ENCODE peak calls at places on chromosomes 3 and 15, in eight cellular contexts. D is activated CD4-positive, CD25-positive, alpha-beta regulatory T cell treated with anti-CD3 and anti-CD28 coated beads, Interleukin-2, amount 50 U/mL, for 16 hours; I is CD8-positive, alpha-beta T cell; B is renal cortical epithelial cell; S is NCI-H2081; W is anterior cingulate cortex; M is WERI-Rb-1; E is trophoblast cell. F is an unnamed sample.

GRCh38 chr3:144244662-144245061 is 273.0 kb downstream of the DIPK2A start:
- DNase-seq in E (no peak), M (no peak), B (no peak), D (no peak), S (no peak), W (no peak), I (no peak), F (no peak)

GRCh38 chr3:197353867-197354180 is 55.4 kb upstream of the DLG1 start:
- DNase-seq in I (no peak), S (no peak), E (no peak), B (no peak), M (peak), D (no peak), W (no peak), F (peak)

GRCh38 chr15:79431636-79432344 is at the start of gene MINAR1:
- DNase-seq in S (peak), E (peak), M (peak), D (no peak), I (no peak), B (no peak), W (no peak), F (no peak)

GRCh38 chr15:25787855-25788521 is 75.1 kb downstream of the ATP10A start:
- DNase-seq in B (peak), E (no peak), I (no peak), S (no peak), D (no peak), W (no peak), M (no peak), F (no peak)

GRCh38 chr3:38114052-38114874 is 22.7 kb downstream of the ACAA1 start:
- DNase-seq in E (no peak), W (no peak), I (no peak), M (no peak), B (no peak), D (no peak), S (no peak), F (no peak)

GRCh38 chr3:126959921-126960603 is 22.9 kb upstream of the PLXNA1 start:
- DNase-seq in B (peak), I (no peak), M (no peak), W (no peak), S (peak), E (no peak), D (no peak), F (no peak)

GRCh38 chr3:127799476-127800222 is 22.7 kb downstream of the MGLL start:
- DNase-seq in M (no peak), E (no peak), S (no peak), B (peak), I (no peak), D (no peak), W (no peak), F (peak)

GRCh38 chr15:72584006-72584405 is 70.5 kb upstream of the GOLGA6B start:
- DNase-seq in S (no peak), B (peak), E (no peak), D (no peak), M (no peak), I (no peak), W (no peak), F (no peak)

GRCh38 chr15:92810418-92811138 is 89.5 kb upstream of the CHD2 start:
- DNase-seq in E (no peak), D (no peak), I (peak), B (peak), W (peak), M (peak), S (peak), F (peak)

GRCh38 chr15:80141916-80142598 is 10.7 kb upstream of the FAH start:
- DNase-seq in I (no peak), B (peak), S (no peak), E (no peak), M (no peak), D (no peak), W (no peak), F (no peak)

GRCh38 chr3:147030274-147030673 is 376.1 kb downstream of the ZIC4 start:
- DNase-seq in E (no peak), M (no peak), I (no peak), B (no peak), S (no peak), D (no peak), W (no peak), F (no peak)

GRCh38 chr3:179929091-179929529 is 107.6 kb downstream of the PEX5L start:
- DNase-seq in S (peak), B (peak), I (peak), M (peak), W (peak), E (peak), D (no peak), F (peak)